ENCODE peak calls at places on chromosome 7, in seven cellular contexts. D, H, L, C, V, Y and X are unnamed samples.
A peak's percentile ranks its signal among the peaks of the same experiment; 100 is the strongest.

GRCh38 chr7:298375-298702 is 8.4 kb downstream of the FOXL3 start:
- DNase-seq in V (no peak), Y (no peak), D (no peak), L (no peak), H (no peak), C (no peak), X (no peak)

GRCh38 chr7:123558506-123558874 is 872 bp upstream of the NDUFA5 start:
- DNase-seq in C (no peak), V (no peak), Y (no peak), D (no peak), L (no peak), H (no peak), X (no peak)

GRCh38 chr7:3259711-3260424 is 41.2 kb upstream of the SDK1 start:
- DNase-seq in Y (no peak), C (no peak), V (no peak), L (no peak), D (no peak), H (no peak), X (no peak)

GRCh38 chr7:101546308-101546936 is 82.7 kb downstream of the MYL10 start:
- DNase-seq in D (no peak), Y (no peak), V (no peak), C (no peak), L (no peak), H (no peak), X (no peak)

GRCh38 chr7:141333459-141333858 is 217.8 kb upstream of the AGK start:
- DNase-seq in D (no peak), H (no peak), V (no peak), Y (no peak), C (no peak), L (no peak), X (peak; percentile 16)

GRCh38 chr7:130151591-130152269 is 53.5 kb downstream of the TMEM209 start:
- DNase-seq in D (no peak), V (no peak), H (no peak), L (no peak), Y (no peak), C (no peak), X (no peak)

GRCh38 chr7:55066479-55066878 is 47.7 kb downstream of the EGFR start:
- DNase-seq in Y (no peak), L (no peak), V (no peak), H (no peak), D (no peak), C (no peak), X (no peak)

GRCh38 chr7:125436220-125436619 is 506.6 kb upstream of the POT1 start:
- DNase-seq in C (no peak), D (no peak), H (no peak), Y (no peak), L (no peak), V (no peak), X (no peak)

GRCh38 chr7:155228894-155229293 is 68.8 kb upstream of the INSIG1 start:
- DNase-seq in D (no peak), V (no peak), Y (no peak), L (no peak), C (no peak), H (no peak), X (no peak)

GRCh38 chr7:128247108-128247507 is 6.0 kb downstream of the LEP start:
- DNase-seq in C (no peak), H (no peak), Y (no peak), V (no peak), D (no peak), L (no peak), X (no peak)

GRCh38 chr7:73885975-73886798 is 25.2 kb downstream of the TMEM270 start:
- DNase-seq in D (no peak), H (no peak), V (no peak), L (peak; percentile 79), Y (no peak), C (peak; percentile 63), X (peak; percentile 68)

GRCh38 chr7:107610353-107610752 is 30.3 kb downstream of the BCAP29 start:
- DNase-seq in V (no peak), Y (no peak), H (no peak), D (no peak), L (no peak), C (no peak), X (no peak)